ENCODE peak calls at places on chromosomes 5 and 9, in five cellular contexts. J is stimulated activated CD8-positive, alpha-beta memory T cell treated with anti-CD3 and anti-CD28 coated beads, Interleukin-7, amount 100 ng/mL, for 48 hours; F is skeletal muscle cell; O is ovary; E is bronchial epithelial cell. I is an unnamed sample.

GRCh38 chr5:53667621-53668020 is 107.2 kb downstream of the NDUFS4 start:
- DNase-seq in J (no peak), F (no peak), O (no peak), E (no peak), I (no peak)

GRCh38 chr9:107462691-107463090 is 26.9 kb downstream of the KLF4 start:
- DNase-seq in J (no peak), F (no peak), O (no peak), E (no peak), I (no peak)

GRCh38 chr5:137220523-137220927 is 278.6 kb downstream of the SPOCK1 start:
- DNase-seq in J (no peak), F (peak), O (no peak), E (peak), I (peak)

GRCh38 chr9:93299418-93300174 is 115.7 kb downstream of the WNK2 start:
- DNase-seq in J (no peak), F (no peak), O (no peak), E (no peak), I (no peak)

GRCh38 chr5:73149540-73149939 is 23.5 kb upstream of the TMEM174 start:
- DNase-seq in J (no peak), F (no peak), O (no peak), E (no peak), I (no peak)

GRCh38 chr9:101478444-101478843 is 42.9 kb upstream of the ALDOB start:
- DNase-seq in J (no peak), F (no peak), O (no peak), E (no peak), I (no peak)

GRCh38 chr5:79255786-79256557 is 20.0 kb downstream of the JMY start:
- DNase-seq in J (no peak), F (no peak), O (no peak), E (peak), I (no peak)

GRCh38 chr5:127988149-127988755 is 95.3 kb upstream of the SLC12A2 start:
- DNase-seq in J (no peak), F (peak), O (no peak), E (peak), I (peak)

GRCh38 chr9:121743441-121744001 is 92.1 kb downstream of the DAB2IP start:
- DNase-seq in J (no peak), F (no peak), O (peak), E (peak), I (peak)

GRCh38 chr5:61394078-61394701 is 62.1 kb downstream of the ZSWIM6 start:
- DNase-seq in J (no peak), F (peak), O (no peak), E (peak), I (no peak)

GRCh38 chr5:167877924-167878323 is 413.5 kb upstream of the WWC1 start:
- DNase-seq in J (no peak), F (no peak), O (no peak), E (no peak), I (no peak)

GRCh38 chr5:35879649-35880048 is 23.0 kb downstream of the IL7R start:
- DNase-seq in J (no peak), F (no peak), O (no peak), E (no peak), I (no peak)

GRCh38 chr5:176676361-176676824 is 29.1 kb downstream of the TSPAN17 start:
- DNase-seq in J (no peak), F (no peak), O (no peak), E (peak), I (no peak)

I was measured in AG09309.